ENCODE peak calls at places on chromosomes 1 and 21, in four cellular contexts. B is OCI-LY7, R is fibroblast of lung, D is IMR-90. K is an unnamed sample.

GRCh38 chr1:44421374-44422028 is 16.4 kb downstream of the RNF220 start:
- DNase-seq in B (no peak), R (no peak), D (no peak), K (no peak)

GRCh38 chr1:64150729-64151128 is 52.7 kb upstream of the UBE2U start:
- DNase-seq in B (no peak), R (no peak), D (no peak), K (no peak)

GRCh38 chr1:79193211-79194079 is 186.9 kb upstream of the ADGRL4 start:
- DNase-seq in B (peak; percentile 7), R (peak; percentile 79), D (peak; percentile 74), K (peak; percentile 75)

GRCh38 chr1:208000504-208000903 is 89.6 kb upstream of the CD34 start:
- DNase-seq in B (no peak), R (no peak), D (no peak), K (no peak)

GRCh38 chr21:40615503-40616376 is 231.2 kb downstream of the DSCAM start:
- DNase-seq in B (no peak), R (no peak), D (no peak), K (no peak)

GRCh38 chr1:152741656-152742055 is 16.2 kb upstream of the KPRP start:
- DNase-seq in B (no peak), R (no peak), D (no peak), K (no peak)

GRCh38 chr1:185207980-185208602 is 51.1 kb downstream of the SWT1 start:
- DNase-seq in B (no peak), R (no peak), D (peak; percentile 5), K (no peak)

GRCh38 chr1:32705516-32705915 is 2.9 kb upstream of the SYNC start:
- DNase-seq in B (no peak), R (no peak), D (no peak), K (no peak)

GRCh38 chr1:25641931-25642611 is 25.5 kb downstream of the MAN1C1 start:
- DNase-seq in B (no peak), R (peak; percentile 73), D (peak; percentile 67), K (no peak)

GRCh38 chr1:230772457-230773395 is 25.5 kb downstream of the CAPN9 start:
- DNase-seq in B (peak; percentile 19), R (peak; percentile 71), D (peak; percentile 59), K (peak; percentile 61)

GRCh38 chr1:67705735-67706454 is 20.9 kb downstream of the GADD45A start:
- DNase-seq in B (no peak), R (no peak), D (no peak), K (no peak)

GRCh38 chr1:216051071-216051470 is 372.2 kb downstream of the USH2A start:
- DNase-seq in B (no peak), R (no peak), D (no peak), K (no peak)

GRCh38 chr1:143698016-143698415 is 273.8 kb downstream of the FAM72C start:
- DNase-seq in B (peak; percentile 7), R (peak; percentile 3), D (no peak), K (peak; percentile 71)

GRCh38 chr1:205770618-205771017 is 4.7 kb downstream of the RAB29 start:
- DNase-seq in B (no peak), R (no peak), D (no peak), K (no peak)

GRCh38 chr1:33377013-33377412 is 53.9 kb downstream of the PHC2 start:
- DNase-seq in B (no peak), R (no peak), D (no peak), K (no peak)

GRCh38 chr21:45328198-45329087 is 40.7 kb upstream of the POFUT2 start:
- DNase-seq in B (no peak), R (no peak), D (no peak), K (no peak)

GRCh38 chr1:152398812-152399698 is 15.0 kb downstream of the CRNN start:
- DNase-seq in B (peak; percentile 3), R (no peak), D (no peak), K (peak; percentile 88)

GRCh38 chr1:78726686-78727085 is 77.1 kb downstream of the IFI44 start:
- DNase-seq in B (no peak), R (no peak), D (peak; percentile 24), K (no peak)

GRCh38 chr21:43936186-43936967 is 71.4 kb downstream of the AGPAT3 start:
- DNase-seq in B (no peak), R (no peak), D (no peak), K (no peak)

GRCh38 chr1:15305366-15305765 is 58.3 kb downstream of the FHAD1 start:
- DNase-seq in B (no peak), R (no peak), D (peak; percentile 31), K (no peak)

GRCh38 chr1:184974086-184974836 is at the start of gene NIBAN1:
- DNase-seq in B (no peak), R (peak; percentile 74), D (peak; percentile 47), K (peak; percentile 85)

GRCh38 chr1:234611153-234611798 is 1.3 kb upstream of the IRF2BP2 start:
- DNase-seq in B (peak; percentile 84), R (peak; percentile 91), D (peak; percentile 83), K (peak; percentile 92)

GRCh38 chr21:45255381-45256020 is 32.2 kb downstream of the POFUT2 start:
- DNase-seq in B (peak; percentile 76), R (no peak), D (no peak), K (no peak)

GRCh38 chr1:156319664-156320063 is 18.4 kb downstream of the CCT3 start:
- DNase-seq in B (peak; percentile 42), R (peak; percentile 58), D (peak; percentile 34), K (peak; percentile 45)

GRCh38 chr1:246583448-246584185 is 17.4 kb downstream of the CNST start:
- DNase-seq in B (no peak), R (peak; percentile 66), D (no peak), K (no peak)

GRCh38 chr1:64403331-64403730 is 66.6 kb upstream of the CACHD1 start:
- DNase-seq in B (no peak), R (no peak), D (no peak), K (no peak)

GRCh38 chr1:3135746-3136455 is 66.9 kb downstream of the PRDM16 start:
- DNase-seq in B (no peak), R (no peak), D (no peak), K (peak; percentile 22)

GRCh38 chr21:39863111-39863510 is 4.1 kb upstream of the PCP4 start:
- DNase-seq in B (no peak), R (no peak), D (no peak), K (no peak)

GRCh38 chr1:170012920-170013319 is 61.6 kb downstream of the KIFAP3 start:
- DNase-seq in B (no peak), R (no peak), D (no peak), K (no peak)

GRCh38 chr1:76269175-76269574 is 194.6 kb downstream of the ST6GALNAC3 start:
- DNase-seq in B (no peak), R (peak; percentile 91), D (peak; percentile 49), K (no peak)

GRCh38 chr1:67439277-67440029 is 9.3 kb upstream of the SERBP1 start:
- DNase-seq in B (no peak), R (no peak), D (no peak), K (no peak)

GRCh38 chr1:44985747-44986359 is 542 bp downstream of the EIF2B3 start:
- DNase-seq in B (no peak), R (no peak), D (peak; percentile 8), K (no peak)

GRCh38 chr1:116168277-116169032 is 57.3 kb downstream of the MAB21L3 start:
- DNase-seq in B (peak; percentile 40), R (peak; percentile 69), D (peak; percentile 23), K (peak; percentile 89)

GRCh38 chr1:109773203-109773899 is 9.6 kb upstream of the EPS8L3 start:
- DNase-seq in B (peak; percentile 80), R (peak; percentile 91), D (peak; percentile 85), K (peak; percentile 86)

GRCh38 chr1:46188295-46189030 is 9.8 kb downstream of the POMGNT1 start:
- DNase-seq in B (no peak), R (no peak), D (no peak), K (peak; percentile 49)
- H2AFZ ChIP-seq in B (no peak overlapping the region), R (no peak overlapping the region), D (no peak overlapping the region), K (no peak overlapping the region)

DNA sequence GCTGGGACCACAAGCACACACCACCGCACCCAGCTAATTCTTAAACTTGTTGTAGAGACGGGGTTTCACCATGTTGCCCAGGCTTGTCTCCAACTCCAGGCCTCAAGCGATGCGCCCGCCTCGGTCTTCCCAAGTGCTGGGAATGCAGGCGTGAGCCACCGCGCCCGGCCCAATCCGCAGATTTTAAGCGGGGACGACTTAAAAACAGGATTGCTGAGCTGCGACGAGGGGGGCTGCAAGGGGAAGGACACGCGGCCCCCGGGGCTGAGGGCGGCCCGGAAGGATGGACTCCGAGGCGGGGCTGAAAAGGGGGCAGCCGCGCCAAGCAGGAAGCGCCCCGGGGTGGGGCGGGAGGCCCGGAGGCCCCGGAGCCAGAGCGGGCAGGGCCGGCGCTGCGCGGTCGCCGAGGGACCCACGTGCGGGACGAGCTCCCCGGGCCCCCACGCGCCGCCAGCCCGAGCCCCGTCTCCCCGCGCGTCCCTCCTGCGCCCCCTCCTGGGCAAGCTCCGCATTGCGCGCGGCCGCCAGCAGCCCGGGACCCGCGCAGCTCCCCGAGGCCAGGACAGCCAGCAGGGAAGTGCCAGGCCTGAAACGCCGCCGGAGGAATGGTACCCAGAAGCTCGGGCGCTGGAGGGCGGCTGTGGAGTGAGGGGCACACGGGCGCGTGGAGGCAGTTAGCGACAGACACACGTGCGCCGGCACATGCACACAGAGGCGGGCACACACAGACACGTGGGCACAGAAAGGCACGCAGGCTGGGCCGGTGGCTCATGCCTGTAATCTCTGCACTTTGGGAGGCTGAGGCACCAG is 5.5 kb upstream of the PRKCZ start:
- DNase-seq in B (peak; percentile 59), R (peak; percentile 19), D (peak; percentile 4), K (peak; percentile 70)
- H2AFZ ChIP-seq in B (peak overlapping the region; percentile 78), R (no peak overlapping the region), D (peak overlapping the region; percentile 91), K (peak overlapping the region; percentile 98)

GRCh38 chr1:22694172-22694571 is 16.5 kb upstream of the EPHB2 start:
- DNase-seq in B (no peak), R (no peak), D (no peak), K (no peak)
- H2AFZ ChIP-seq in B (no peak overlapping the region), R (no peak overlapping the region), D (no peak overlapping the region), K (no peak overlapping the region)

GRCh38 chr1:200038645-200038986 is 11.1 kb downstream of the NR5A2 start:
- DNase-seq in B (no peak), R (no peak), D (no peak), K (peak; percentile 96)

GRCh38 chr1:200039849-200040479 is 12.5 kb downstream of the NR5A2 start:
- DNase-seq in B (no peak), R (no peak), D (no peak), K (peak; percentile 17)

GRCh38 chr1:200037904-200038644 is 10.6 kb downstream of the NR5A2 start:
- DNase-seq in B (no peak), R (no peak), D (no peak), K (peak; percentile 66)

GRCh38 chr1:200040516-200041138 is 13.1 kb downstream of the NR5A2 start:
- DNase-seq in B (no peak), R (peak; percentile 30), D (no peak), K (peak; percentile 82)

DNA sequence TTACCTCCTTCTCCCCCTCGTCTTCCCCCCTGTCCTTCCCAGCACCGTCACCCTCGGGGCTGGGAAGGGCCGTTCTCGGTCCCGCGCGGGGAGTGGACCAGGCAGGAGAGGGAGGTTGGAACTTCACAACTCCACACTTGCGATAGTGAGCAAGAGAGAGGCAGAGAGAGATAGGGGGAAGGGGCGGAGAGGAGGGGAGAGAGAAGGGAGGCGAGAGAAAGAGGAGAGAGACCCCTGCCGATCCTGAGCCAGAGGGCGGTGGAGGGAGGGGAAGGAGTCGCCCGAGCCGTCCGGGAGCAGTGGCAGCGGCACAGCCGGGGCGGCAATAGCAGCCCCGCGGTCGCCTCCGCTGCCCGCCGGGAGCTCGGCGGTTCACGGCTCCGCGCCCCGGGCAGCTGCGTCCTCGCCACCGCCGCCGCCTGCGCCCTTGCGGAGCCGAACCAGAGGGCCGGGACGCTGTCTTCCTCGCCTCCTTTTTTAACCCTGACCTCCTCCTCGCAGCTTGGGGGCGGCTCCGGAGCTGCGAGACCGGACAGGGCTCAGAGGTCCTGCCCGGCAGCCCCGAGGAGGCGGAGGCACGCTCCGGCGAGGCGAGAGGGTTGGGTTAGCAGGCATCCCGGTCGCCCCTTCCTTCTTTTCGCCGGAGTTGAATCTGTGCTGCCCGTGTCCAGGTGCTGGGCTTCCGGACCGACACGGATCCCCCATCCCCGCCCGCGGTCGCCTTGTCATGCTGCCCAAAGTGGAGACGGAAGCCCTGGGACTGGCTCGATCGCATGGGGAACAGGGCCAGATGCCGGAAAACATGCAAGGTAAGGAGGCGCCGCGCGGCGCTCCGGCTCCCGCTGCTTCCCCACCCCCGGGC is 11.7 kb downstream of the NR5A2 start:
- DNase-seq in B (peak; percentile 31), R (no peak), D (no peak), K (peak; percentile 85)
- H2AFZ ChIP-seq in B (peak overlapping the region; percentile 63), R (no peak overlapping the region), D (peak overlapping the region; percentile 84), K (peak overlapping the region; percentile 96)